ENCODE peak calls at places on chromosomes 11 and 22, in eight cellular contexts. K, L, Z, Y, N, V, F and U are unnamed samples.
A peak's percentile ranks its signal among the peaks of the same experiment; 100 is the strongest.

GRCh38 chr11:45511566-45511965 is 153.9 kb downstream of the CHST1 start:
- DNase-seq in Z (no peak), F (no peak), K (no peak), N (no peak), L (no peak), V (no peak), Y (peak; percentile 54), U (no peak)

GRCh38 chr22:22598144-22598543 is 39.1 kb upstream of the PRAME start:
- DNase-seq in V (no peak), K (no peak), L (no peak), F (no peak), Z (no peak), N (no peak), Y (no peak), U (no peak)

GRCh38 chr11:120129570-120129969 is 8.3 kb downstream of the TRIM29 start:
- DNase-seq in Y (no peak), Z (no peak), L (no peak), K (no peak), V (no peak), F (no peak), N (no peak), U (no peak)

GRCh38 chr11:107830915-107831540 is 27.6 kb downstream of the SLC35F2 start:
- DNase-seq in Z (no peak), F (no peak), Y (peak; percentile 35), V (no peak), N (no peak), L (no peak), K (no peak), U (no peak)

GRCh38 chr22:46233231-46233630 is 16.9 kb downstream of the CDPF1 start:
- DNase-seq in K (no peak), Y (no peak), L (peak; percentile 42), V (peak; percentile 29), F (peak; percentile 33), Z (no peak), N (no peak), U (no peak)

GRCh38 chr22:46881373-46882118 is 119.1 kb downstream of the TBC1D22A start:
- DNase-seq in F (peak; percentile 43), Z (no peak), K (no peak), N (no peak), V (peak; percentile 73), Y (no peak), L (peak; percentile 55), U (no peak)

GRCh38 chr11:46560300-46561025 is 33.4 kb downstream of the AMBRA1 start:
- DNase-seq in N (no peak), Z (no peak), K (peak; percentile 21), Y (no peak), L (no peak), V (peak; percentile 41), F (no peak), U (no peak)

GRCh38 chr11:10355257-10355661 is 50.4 kb downstream of the ADM start:
- DNase-seq in Z (no peak), V (no peak), F (peak; percentile 46), K (no peak), N (no peak), L (no peak), Y (no peak), U (no peak)

GRCh38 chr11:126843096-126843495 is 157.5 kb downstream of the KIRREL3 start:
- DNase-seq in V (no peak), Z (no peak), K (no peak), L (no peak), F (no peak), Y (no peak), N (no peak), U (no peak)

GRCh38 chr11:95536049-95536448 is 253.5 kb downstream of the FAM76B start:
- DNase-seq in Z (no peak), Y (no peak), F (no peak), N (no peak), L (no peak), K (no peak), V (no peak), U (no peak)

GRCh38 chr11:132858203-132858602 is 674.1 kb downstream of the OPCML start:
- DNase-seq in V (peak; percentile 55), F (peak; percentile 16), Z (no peak), K (no peak), L (no peak), Y (no peak), N (no peak), U (no peak)

GRCh38 chr11:911031-911889 is 650 bp upstream of the CHID1 start:
- DNase-seq in K (peak; percentile 42), N (no peak), V (peak; percentile 64), Y (no peak), L (peak; percentile 58), Z (peak; percentile 19), F (peak; percentile 28), U (peak; percentile 44)

GRCh38 chr22:19810381-19811141 is 44.1 kb downstream of the GNB1L start:
- DNase-seq in Z (no peak), K (no peak), N (no peak), L (peak; percentile 10), V (peak; percentile 81), Y (peak; percentile 63), F (no peak), U (no peak)

GRCh38 chr11:82680252-82680651 is 53.4 kb downstream of the FAM181B start:
- DNase-seq in Y (no peak), L (no peak), F (peak; percentile 34), K (no peak), V (no peak), N (no peak), Z (no peak), U (no peak)

GRCh38 chr22:28116261-28116673 is 197.2 kb upstream of the PITPNB start:
- DNase-seq in Y (no peak), N (no peak), Z (no peak), F (peak; percentile 86), K (no peak), L (peak; percentile 27), V (peak; percentile 90), U (no peak)

GRCh38 chr11:84963240-84963639 is 663.9 kb downstream of the DLG2 start:
- DNase-seq in Y (no peak), F (no peak), V (no peak), K (no peak), Z (no peak), L (no peak), N (no peak), U (no peak)
- TF ChIP-seq CTCF in Y (no peak), F (no peak), V (no peak), K (no peak), Z (no peak), L (no peak), N (no peak), U (no peak)

GRCh38 chr11:122711831-122712378 is 56.4 kb downstream of the UBASH3B start:
- DNase-seq in V (no peak), L (no peak), F (peak; percentile 46), Y (no peak), Z (no peak), K (no peak), N (no peak), U (no peak)
- TF ChIP-seq CTCF in V (peak; percentile 5), L (no peak), F (peak; percentile 30), Y (no peak), Z (no peak), K (no peak), N (no peak), U (no peak)

GRCh38 chr11:36713715-36714114 is 115.7 kb upstream of the RAG2 start:
- DNase-seq in Z (no peak), K (no peak), V (no peak), L (no peak), Y (no peak), F (no peak), N (no peak), U (no peak)

GRCh38 chr11:36711104-36711825 is 113.2 kb upstream of the RAG2 start:
- DNase-seq in V (no peak), K (no peak), Z (no peak), N (no peak), Y (no peak), F (no peak), L (no peak), U (no peak)
- TF ChIP-seq CTCF in V (no peak), K (no peak), Z (no peak), N (no peak), Y (no peak), F (peak; percentile 38), L (no peak), U (no peak)

DNA sequence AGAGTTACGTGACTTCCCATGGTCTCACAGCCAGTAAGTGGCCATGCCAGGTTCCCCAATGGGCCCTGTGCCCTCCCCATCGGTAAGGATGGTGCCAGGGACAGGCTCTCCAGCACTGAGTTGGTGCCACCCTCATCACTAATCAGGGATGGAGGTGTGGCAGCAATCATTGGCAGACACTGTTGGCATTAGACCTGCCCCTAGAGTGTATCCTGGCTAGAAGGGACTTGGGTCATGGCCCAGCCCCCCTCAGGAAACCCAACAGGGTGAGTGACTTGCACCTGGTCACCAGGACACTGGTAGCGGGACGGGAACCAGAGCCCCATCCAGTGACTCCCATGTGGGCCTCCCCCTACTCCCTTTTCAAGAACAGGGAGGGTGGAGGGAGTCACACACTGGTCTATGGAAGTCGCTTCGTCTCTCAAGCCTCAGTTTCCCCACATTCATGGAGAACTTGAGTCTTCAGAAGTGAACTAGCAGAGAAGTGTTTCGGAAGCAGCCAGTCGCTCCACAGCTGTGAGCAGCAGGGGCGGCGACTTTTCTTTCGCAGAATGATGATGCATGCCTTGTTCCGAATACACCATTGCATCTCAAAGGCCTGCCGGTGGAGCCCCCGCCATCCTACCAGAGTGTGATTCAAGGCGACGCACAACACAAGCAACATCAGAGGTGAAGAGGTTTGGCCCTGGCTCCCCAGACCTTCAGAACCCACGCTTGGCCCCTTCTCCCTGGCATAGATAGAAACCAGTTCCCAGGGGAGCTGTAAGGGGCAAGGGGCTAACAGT is 12.9 kb downstream of the MS4A10 start:
- DNase-seq in V (no peak), N (no peak), L (no peak), K (no peak), Z (no peak), Y (no peak), F (no peak), U (no peak)
- TF ChIP-seq CTCF in V (no peak), N (no peak), L (no peak), K (no peak), Z (no peak), Y (no peak), F (no peak), U (no peak)

DNA sequence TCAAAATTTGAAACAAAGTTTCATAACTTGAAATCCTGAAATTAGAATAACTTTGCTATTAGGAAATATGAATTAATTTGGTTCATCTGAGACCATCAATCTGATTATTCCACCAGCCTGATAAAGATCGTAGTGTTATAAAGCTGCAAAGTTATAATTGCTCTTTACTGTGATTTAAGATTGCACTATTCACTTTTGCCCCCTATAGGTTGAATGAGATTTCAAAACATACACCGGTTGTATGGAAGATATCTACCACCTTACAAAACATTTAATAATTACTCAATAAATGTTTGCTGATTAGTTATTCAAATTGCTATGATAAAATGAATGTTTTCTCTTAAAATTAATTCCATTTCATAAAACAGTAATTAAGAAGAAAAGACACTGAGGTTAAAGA is 26.1 kb downstream of the APIP start:
- DNase-seq in K (no peak), F (no peak), Y (no peak), L (no peak), N (no peak), V (no peak), Z (no peak), U (no peak)
- TF ChIP-seq CTCF in K (no peak), F (peak; percentile 69), Y (no peak), L (no peak), N (no peak), V (peak; percentile 28), Z (no peak), U (peak; percentile 49)